ENCODE peak calls at places on chromosomes 16 and 17, in seven cellular contexts. P is CD8-positive, alpha-beta memory T cell; V is left ventricle myocardium inferior; R is heart right ventricle; X is astrocyte of the spinal cord; Q is fibroblast of villous mesenchyme; W is GM23338. Y is an unnamed sample.

GRCh38 chr17:56594528-56595418 is 1.3 kb downstream of the NOG start:
- DNase-seq in V (no peak), R (no peak), Q (no peak), W (peak; percentile 68), X (peak; percentile 5), P (peak; percentile 6), Y (peak; percentile 11)

GRCh38 chr17:42365136-42365535 is 23.1 kb downstream of the STAT3 start:
- DNase-seq in X (peak; percentile 83), V (no peak), R (no peak), P (no peak), Q (peak; percentile 90), W (no peak), Y (no peak)

GRCh38 chr16:49652441-49653175 is 203.3 kb downstream of the ZNF423 start:
- DNase-seq in V (peak; percentile 67), X (peak; percentile 80), Q (peak; percentile 19), W (no peak), R (peak; percentile 56), P (no peak), Y (no peak)

GRCh38 chr17:18225562-18226283 is at the start of gene LLGL1:
- DNase-seq in W (no peak), P (no peak), X (peak; percentile 7), R (no peak), Q (peak; percentile 22), V (no peak), Y (no peak)

GRCh38 chr17:83053779-83054451 is 25.5 kb upstream of the METRNL start:
- DNase-seq in P (peak; percentile 55), X (no peak), R (no peak), Q (no peak), W (no peak), V (peak; percentile 35), Y (no peak)

GRCh38 chr16:50213939-50214519 is 52.3 kb upstream of the ADCY7 start:
- DNase-seq in V (no peak), Q (peak; percentile 68), W (peak; percentile 52), P (peak; percentile 41), R (no peak), X (peak; percentile 71), Y (no peak)

GRCh38 chr16:4474192-4474961 is at the start of gene NMRAL1:
- DNase-seq in Q (peak; percentile 92), R (peak; percentile 90), W (peak; percentile 98), V (peak; percentile 91), P (peak; percentile 83), X (peak; percentile 91), Y (peak; percentile 88)

GRCh38 chr17:39603304-39604016 is 4.3 kb downstream of the NEUROD2 start:
- DNase-seq in W (no peak), V (no peak), X (no peak), Q (no peak), R (no peak), P (no peak), Y (no peak)

GRCh38 chr17:49687878-49688491 is 10.1 kb upstream of the SPOP start:
- DNase-seq in X (peak; percentile 50), W (no peak), Q (peak; percentile 86), R (no peak), V (no peak), P (peak; percentile 36), Y (no peak)

GRCh38 chr17:57557363-57557762 is 187.7 kb downstream of the CCDC182 start:
- DNase-seq in X (no peak), W (no peak), V (no peak), Q (no peak), R (no peak), P (no peak), Y (no peak)

GRCh38 chr17:81400939-81401726 is 5.9 kb downstream of the BAHCC1 start:
- DNase-seq in R (no peak), X (no peak), V (peak; percentile 42), P (no peak), Q (peak; percentile 47), W (peak; percentile 52), Y (no peak)

GRCh38 chr17:48544356-48545021 is 420 bp downstream of the HOXB2 start:
- DNase-seq in V (peak; percentile 85), W (peak; percentile 77), P (peak; percentile 19), Q (peak; percentile 82), X (peak; percentile 94), R (peak; percentile 82), Y (no peak)

GRCh38 chr17:45395569-45396415 is 36.9 kb downstream of the ARHGAP27 start:
- DNase-seq in Q (no peak), P (no peak), X (no peak), V (no peak), W (no peak), R (no peak), Y (no peak)

GRCh38 chr17:74569392-74570003 is 2.2 kb upstream of the CD300H start:
- DNase-seq in R (no peak), V (no peak), Q (peak; percentile 96), P (no peak), X (peak; percentile 93), W (peak; percentile 39), Y (no peak)

GRCh38 chr17:14843086-14843795 is 421.9 kb downstream of the PMP22 start:
- DNase-seq in R (no peak), W (no peak), V (no peak), P (no peak), X (no peak), Q (no peak), Y (no peak)

GRCh38 chr16:64397945-64398508 is 723.8 kb downstream of the CDH11 start:
- DNase-seq in R (no peak), W (no peak), P (no peak), Q (no peak), V (no peak), X (peak; percentile 24), Y (no peak)

GRCh38 chr17:38464723-38465419 is 36.6 kb downstream of the ARHGAP23 start:
- DNase-seq in Q (peak; percentile 94), W (peak; percentile 21), X (peak; percentile 97), R (peak; percentile 87), P (no peak), V (peak; percentile 84), Y (peak; percentile 83)

GRCh38 chr17:66107731-66108130 is 84.2 kb downstream of the CEP112 start:
- DNase-seq in X (no peak), R (no peak), V (no peak), P (no peak), Q (no peak), W (no peak), Y (no peak)

GRCh38 chr17:17568772-17569195 is 22.7 kb downstream of the PEMT start:
- DNase-seq in V (peak; percentile 81), P (peak; percentile 21), X (peak; percentile 31), Q (peak; percentile 48), R (peak; percentile 85), W (peak; percentile 88), Y (peak; percentile 75)

GRCh38 chr17:57868007-57868774 is 18.3 kb upstream of the MRPS23 start:
- DNase-seq in V (peak; percentile 80), P (no peak), Q (peak; percentile 93), R (peak; percentile 79), W (peak; percentile 86), X (peak; percentile 95), Y (peak; percentile 83)

GRCh38 chr16:62029947-62030346 is 6.3 kb downstream of the CDH8 start:
- DNase-seq in W (no peak), R (no peak), V (no peak), Q (no peak), X (no peak), P (no peak), Y (no peak)

GRCh38 chr17:51828901-51829300 is 329.6 kb downstream of the CA10 start:
- DNase-seq in X (no peak), Q (no peak), P (no peak), V (no peak), R (no peak), W (no peak), Y (no peak)

GRCh38 chr17:51833045-51833444 is 325.5 kb downstream of the CA10 start:
- DNase-seq in X (no peak), V (no peak), R (no peak), W (peak; percentile 39), P (no peak), Q (no peak), Y (no peak)

GRCh38 chr17:51833620-51834019 is 324.9 kb downstream of the CA10 start:
- DNase-seq in R (no peak), X (no peak), Q (no peak), V (no peak), P (no peak), W (no peak), Y (no peak)

GRCh38 chr17:51827140-51827539 is 331.4 kb downstream of the CA10 start:
- DNase-seq in W (no peak), R (no peak), P (no peak), Q (no peak), X (no peak), V (no peak), Y (no peak)

GRCh38 chr17:51830886-51831285 is 327.6 kb downstream of the CA10 start:
- DNase-seq in W (no peak), X (no peak), V (no peak), R (no peak), P (no peak), Q (no peak), Y (no peak)
- H3K4me3 ChIP-seq in W (no peak overlapping the region), X (no peak overlapping the region), V (no peak overlapping the region), R (no peak overlapping the region), P (no peak overlapping the region), Q (no peak overlapping the region), Y (no peak overlapping the region)

DNA sequence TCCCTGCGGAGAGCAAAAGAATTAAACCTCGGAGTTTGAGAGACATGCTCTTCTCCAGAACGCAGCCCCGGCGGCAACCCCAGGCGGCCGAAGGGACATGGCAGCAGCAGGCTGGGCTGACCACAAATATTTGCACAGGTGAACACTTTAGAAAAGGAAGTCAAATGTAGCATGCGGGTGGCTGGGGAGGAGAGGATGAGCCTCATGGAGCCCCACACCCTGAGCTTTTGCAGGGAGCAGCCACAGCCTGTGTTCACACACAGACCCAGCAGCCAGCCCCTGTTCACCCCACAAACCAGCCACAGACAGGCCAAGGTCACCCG is 17.8 kb downstream of the HS3ST6 start:
- DNase-seq in V (no peak), Q (no peak), W (no peak), X (no peak), P (no peak), R (no peak), Y (no peak)
- H3K4me3 ChIP-seq in V (no peak overlapping the region), Q (no peak overlapping the region), W (no peak overlapping the region), X (no peak overlapping the region), P (no peak overlapping the region), R (no peak overlapping the region), Y (no peak overlapping the region)

GRCh38 chr16:81497690-81498089 is 53.1 kb downstream of the CMIP start:
- DNase-seq in Q (no peak), P (no peak), X (no peak), R (no peak), W (peak; percentile 34), V (no peak), Y (no peak)
- H3K4me3 ChIP-seq in Q (no peak overlapping the region), P (no peak overlapping the region), X (no peak overlapping the region), R (no peak overlapping the region), W (no peak overlapping the region), V (no peak overlapping the region), Y (no peak overlapping the region)

DNA sequence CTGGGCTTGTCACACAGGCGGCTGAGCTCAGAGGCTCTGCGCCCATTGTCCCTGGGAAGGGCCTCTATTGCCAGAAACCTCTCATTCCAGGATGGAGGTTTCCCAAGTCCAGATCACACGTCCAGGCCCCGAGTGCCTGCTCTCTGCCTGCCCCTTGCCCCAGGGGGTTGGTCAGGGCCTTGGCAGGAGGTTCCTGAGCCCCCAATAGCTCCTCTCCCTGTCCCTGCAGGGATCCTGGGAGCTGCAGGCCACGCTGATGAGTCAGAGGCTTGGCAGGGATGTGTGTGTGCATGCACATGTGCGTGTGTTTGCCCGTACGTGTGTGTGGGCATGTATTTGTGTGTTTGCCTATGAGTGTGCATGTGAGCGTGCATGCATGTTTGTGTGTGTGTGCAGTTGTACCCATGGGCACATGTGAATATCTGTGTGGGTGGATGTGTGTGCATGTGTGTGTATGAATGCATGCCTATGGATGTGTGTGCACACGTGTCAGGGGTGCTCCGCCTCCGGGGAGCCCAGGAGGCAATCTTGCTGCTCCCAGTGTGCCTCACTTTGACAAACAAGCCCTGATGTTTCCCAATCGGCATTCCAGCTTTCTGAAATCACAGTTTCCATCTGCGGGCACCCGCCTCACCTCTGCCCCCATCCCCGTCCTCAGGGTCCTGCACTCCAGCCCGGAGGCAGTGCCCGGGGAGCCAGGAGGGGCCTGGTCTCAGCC is 98.4 kb upstream of the GSE1 start:
- DNase-seq in P (no peak), V (peak; percentile 57), X (peak; percentile 91), R (peak; percentile 60), Q (peak; percentile 93), W (peak; percentile 61), Y (peak; percentile 80)
- H3K4me3 ChIP-seq in P (no peak overlapping the region), V (peak overlapping the region; percentile 19), X (no peak overlapping the region), R (no peak overlapping the region), Q (peak overlapping the region; percentile 9), W (no peak overlapping the region), Y (no peak overlapping the region)

Y was measured in BE2C.